ENCODE peak calls at places on chromosomes 13 and 19, in nine cellular contexts. Q, H, X, I, Z, A, V, P and L are unnamed samples.

GRCh38 chr19:401836-402535 is 7.0 kb downstream of the C2CD4C start:
- DNase-seq in Q (no peak), H (peak), X (peak), I (no peak), Z (no peak), A (no peak), V (no peak), P (no peak), L (peak)

GRCh38 chr13:71610876-71611275 is 256.1 kb downstream of the DACH1 start:
- DNase-seq in Q (no peak), H (no peak), X (no peak), I (no peak), Z (no peak), A (no peak), V (no peak), P (no peak), L (no peak)

GRCh38 chr19:18775586-18776287 is 15.4 kb downstream of the COMP start:
- DNase-seq in Q (no peak), H (no peak), X (no peak), I (no peak), Z (no peak), A (no peak), V (no peak), P (peak), L (no peak)

GRCh38 chr19:41298327-41298964 is 11.5 kb upstream of the CCDC97 start:
- DNase-seq in Q (peak), H (peak), X (peak), I (no peak), Z (peak), A (peak), V (no peak), P (peak), L (peak)

GRCh38 chr13:99206226-99206625 is 5.6 kb downstream of the UBAC2 start:
- DNase-seq in Q (no peak), H (no peak), X (no peak), I (no peak), Z (no peak), A (no peak), V (no peak), P (no peak), L (no peak)

GRCh38 chr19:55703790-55704215 is 28.8 kb downstream of the EPN1 start:
- DNase-seq in Q (no peak), H (peak), X (no peak), I (peak), Z (peak), A (peak), V (no peak), P (no peak), L (peak)

GRCh38 chr13:99086869-99087129 is 108.9 kb upstream of the DOCK9 start:
- DNase-seq in Q (no peak), H (peak), X (no peak), I (no peak), Z (peak), A (no peak), V (peak), P (no peak), L (no peak)

GRCh38 chr19:13051581-13052165 is 51.0 kb downstream of the LYL1 start:
- DNase-seq in Q (peak), H (peak), X (peak), I (peak), Z (peak), A (peak), V (peak), P (peak), L (peak)

GRCh38 chr13:79548886-79549285 is 67.9 kb downstream of the NDFIP2 start:
- DNase-seq in Q (no peak), H (no peak), X (no peak), I (peak), Z (no peak), A (no peak), V (no peak), P (peak), L (no peak)

GRCh38 chr13:59906413-59907027 is 257.2 kb downstream of the DIAPH3 start:
- DNase-seq in Q (no peak), H (no peak), X (no peak), I (peak), Z (no peak), A (no peak), V (no peak), P (peak), L (no peak)

GRCh38 chr13:51426982-51427381 is 25.9 kb downstream of the INTS6 start:
- DNase-seq in Q (no peak), H (no peak), X (no peak), I (no peak), Z (no peak), A (no peak), V (no peak), P (no peak), L (no peak)

GRCh38 chr19:30596813-30597399 is 224.7 kb downstream of the ZNF536 start:
- DNase-seq in Q (no peak), H (no peak), X (no peak), I (no peak), Z (no peak), A (no peak), V (no peak), P (no peak), L (no peak)

GRCh38 chr13:52862358-52863206 is 14.1 kb upstream of the PCDH8 start:
- DNase-seq in Q (no peak), H (no peak), X (no peak), I (peak), Z (no peak), A (peak), V (no peak), P (no peak), L (no peak)

GRCh38 chr19:45934551-45935230 is 20.1 kb upstream of the NANOS2 start:
- DNase-seq in Q (no peak), H (no peak), X (no peak), I (no peak), Z (no peak), A (no peak), V (no peak), P (no peak), L (no peak)

GRCh38 chr13:37495046-37495445 is 103.5 kb downstream of the POSTN start:
- DNase-seq in Q (no peak), H (no peak), X (no peak), I (no peak), Z (no peak), A (no peak), V (no peak), P (peak), L (no peak)

GRCh38 chr13:32330438-32330837 is 15.1 kb downstream of the BRCA2 start:
- DNase-seq in Q (no peak), H (no peak), X (no peak), I (no peak), Z (no peak), A (no peak), V (no peak), P (peak), L (no peak)

GRCh38 chr19:23440791-23441190 is 45.5 kb upstream of the ZNF91 start:
- DNase-seq in Q (no peak), H (no peak), X (no peak), I (peak), Z (no peak), A (no peak), V (no peak), P (no peak), L (no peak)

DNA sequence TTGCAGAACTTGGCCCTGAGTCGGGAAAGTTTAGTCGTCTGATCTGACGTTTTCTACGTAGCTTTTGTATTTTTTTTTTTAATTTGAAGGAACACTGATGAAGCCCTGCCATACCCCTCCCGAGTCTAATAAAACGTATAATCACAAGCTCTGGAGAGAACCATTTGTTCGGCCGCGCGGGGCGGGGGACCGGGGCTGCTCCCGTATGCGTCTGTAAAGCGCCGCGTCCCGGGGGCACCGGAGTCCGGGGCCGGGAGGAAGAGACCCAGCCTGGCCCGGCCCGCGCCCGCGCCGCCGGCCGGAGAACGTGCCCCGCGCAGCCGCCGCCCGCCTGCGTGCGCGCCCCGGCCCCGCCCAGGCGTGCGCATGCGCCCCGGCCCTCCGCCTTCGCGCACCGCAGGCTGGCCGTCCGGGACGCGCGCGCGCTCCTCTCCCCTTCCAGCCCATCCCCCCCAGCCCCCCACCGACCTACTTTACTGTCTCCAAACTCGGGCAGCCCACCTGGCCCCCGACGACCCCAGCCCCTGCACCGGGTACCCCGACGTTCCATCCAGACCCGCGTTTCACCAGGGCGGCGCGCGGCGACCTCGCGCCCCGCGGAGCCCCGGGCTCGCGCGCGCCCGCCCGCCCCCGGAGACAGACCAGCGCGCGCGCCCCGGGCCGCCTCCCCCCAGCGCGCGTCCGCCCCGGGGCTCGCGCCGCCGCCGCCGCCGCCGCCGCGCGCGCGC is 780 bp upstream of the USF2 start:
- DNase-seq in Q (peak), H (peak), X (peak), I (peak), Z (peak), A (peak), V (peak), P (peak), L (peak)
- TF ChIP-seq POLR2A in Q (peak), H (no peak), X (no peak), I (peak), Z (peak), A (no peak), V (peak), P (peak), L (peak)

DNA sequence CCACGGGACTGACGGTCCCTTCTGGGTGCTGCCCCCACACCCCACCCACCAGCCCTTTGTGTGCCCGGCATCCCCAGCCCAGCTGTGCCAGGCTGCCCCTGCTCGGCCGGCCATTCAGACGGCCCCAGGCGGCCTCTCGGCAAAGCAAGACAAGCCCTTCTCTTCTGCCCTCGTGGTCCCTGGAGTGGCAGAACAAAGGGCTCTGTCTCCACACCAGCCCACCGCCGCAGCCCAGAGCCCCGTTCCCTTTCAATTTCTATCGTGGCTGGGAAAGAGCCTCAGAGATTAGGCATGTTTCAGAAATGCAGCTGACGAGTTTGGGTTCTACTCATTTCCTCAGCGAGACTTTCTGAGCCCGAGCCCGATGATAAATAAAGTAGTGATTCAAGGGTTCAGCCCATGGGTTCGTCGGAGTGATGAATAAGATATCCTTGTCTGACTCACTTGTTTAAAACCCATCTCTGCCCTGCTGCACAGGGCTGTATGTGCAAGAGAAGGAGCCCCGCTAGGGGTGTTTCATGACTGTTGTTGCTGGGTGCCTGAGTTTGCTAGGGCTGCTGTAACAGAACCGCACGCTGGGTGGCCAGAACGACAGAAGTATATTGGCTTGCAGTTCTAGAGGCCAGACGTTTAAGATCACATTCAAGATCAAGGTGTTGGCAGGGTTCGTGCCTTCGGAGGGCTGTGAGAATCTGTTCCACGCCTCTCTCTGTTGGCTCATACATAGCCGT is 4.3 kb downstream of the MYO9B start:
- DNase-seq in Q (peak), H (peak), X (peak), I (peak), Z (peak), A (peak), V (peak), P (peak), L (peak)
- TF ChIP-seq CTCF in Q (peak), H (no peak), X (peak), I (peak), Z (peak), A (peak), V (peak), P (peak), L (peak)

GRCh38 chr19:47353307-47353712 is 4.2 kb downstream of the DHX34 start:
- DNase-seq in Q (peak), H (no peak), X (no peak), I (no peak), Z (no peak), A (peak), V (no peak), P (no peak), L (no peak)

GRCh38 chr19:47352095-47352494 is 3.0 kb downstream of the DHX34 start:
- DNase-seq in Q (no peak), H (no peak), X (no peak), I (peak), Z (no peak), A (no peak), V (no peak), P (no peak), L (no peak)

GRCh38 chr19:47348819-47349795 is at the start of gene DHX34:
- DNase-seq in Q (peak), H (peak), X (peak), I (peak), Z (peak), A (peak), V (peak), P (peak), L (peak)

GRCh38 chr19:47351545-47351944 is 2.4 kb downstream of the DHX34 start:
- DNase-seq in Q (no peak), H (no peak), X (no peak), I (peak), Z (no peak), A (no peak), V (no peak), P (peak), L (no peak)

GRCh38 chr19:47350599-47350998 is 1.5 kb downstream of the DHX34 start:
- DNase-seq in Q (no peak), H (no peak), X (no peak), I (no peak), Z (no peak), A (no peak), V (no peak), P (no peak), L (no peak)
- H3K4me3 ChIP-seq in Q (no peak), H (no peak), X (no peak), I (peak), Z (no peak), A (no peak), V (no peak), P (no peak), L (no peak)

GRCh38 chr13:45267215-45267614 is 66.4 kb upstream of the KCTD4 start:
- DNase-seq in Q (no peak), H (no peak), X (no peak), I (no peak), Z (no peak), A (no peak), V (no peak), P (no peak), L (no peak)

DNA sequence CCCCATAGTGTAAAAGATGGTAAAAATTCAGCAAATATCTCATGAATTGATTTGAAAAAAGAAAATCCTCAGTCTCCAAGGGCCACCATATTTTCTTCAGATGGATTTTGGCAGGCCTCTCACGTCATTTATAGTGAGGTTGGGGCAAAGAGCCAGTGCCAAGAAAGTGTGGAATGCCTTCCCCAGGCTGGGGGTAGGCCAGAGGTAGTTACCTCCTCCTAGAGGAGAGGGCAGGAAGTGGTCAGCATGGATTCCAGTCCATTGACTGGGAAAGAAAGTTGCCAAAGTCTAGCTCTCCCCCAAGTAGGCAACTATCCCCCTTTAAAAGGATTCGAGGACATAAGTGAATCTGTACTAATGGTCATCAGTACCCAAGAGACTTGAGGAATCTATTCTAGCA is 68.4 kb upstream of the KCTD4 start:
- DNase-seq in Q (no peak), H (no peak), X (no peak), I (no peak), Z (no peak), A (no peak), V (no peak), P (peak), L (no peak)
- TF ChIP-seq POLR2A in Q (no peak), H (no peak), X (no peak), I (no peak), Z (no peak), A (no peak), V (no peak), P (no peak), L (no peak)

GRCh38 chr19:35195822-35196221 is 32.7 kb downstream of the FAM187B start:
- DNase-seq in Q (no peak), H (no peak), X (no peak), I (no peak), Z (no peak), A (no peak), V (no peak), P (no peak), L (no peak)

GRCh38 chr19:35199481-35199880 is 29.1 kb downstream of the FAM187B start:
- DNase-seq in Q (no peak), H (no peak), X (no peak), I (no peak), Z (no peak), A (no peak), V (no peak), P (no peak), L (no peak)

DNA sequence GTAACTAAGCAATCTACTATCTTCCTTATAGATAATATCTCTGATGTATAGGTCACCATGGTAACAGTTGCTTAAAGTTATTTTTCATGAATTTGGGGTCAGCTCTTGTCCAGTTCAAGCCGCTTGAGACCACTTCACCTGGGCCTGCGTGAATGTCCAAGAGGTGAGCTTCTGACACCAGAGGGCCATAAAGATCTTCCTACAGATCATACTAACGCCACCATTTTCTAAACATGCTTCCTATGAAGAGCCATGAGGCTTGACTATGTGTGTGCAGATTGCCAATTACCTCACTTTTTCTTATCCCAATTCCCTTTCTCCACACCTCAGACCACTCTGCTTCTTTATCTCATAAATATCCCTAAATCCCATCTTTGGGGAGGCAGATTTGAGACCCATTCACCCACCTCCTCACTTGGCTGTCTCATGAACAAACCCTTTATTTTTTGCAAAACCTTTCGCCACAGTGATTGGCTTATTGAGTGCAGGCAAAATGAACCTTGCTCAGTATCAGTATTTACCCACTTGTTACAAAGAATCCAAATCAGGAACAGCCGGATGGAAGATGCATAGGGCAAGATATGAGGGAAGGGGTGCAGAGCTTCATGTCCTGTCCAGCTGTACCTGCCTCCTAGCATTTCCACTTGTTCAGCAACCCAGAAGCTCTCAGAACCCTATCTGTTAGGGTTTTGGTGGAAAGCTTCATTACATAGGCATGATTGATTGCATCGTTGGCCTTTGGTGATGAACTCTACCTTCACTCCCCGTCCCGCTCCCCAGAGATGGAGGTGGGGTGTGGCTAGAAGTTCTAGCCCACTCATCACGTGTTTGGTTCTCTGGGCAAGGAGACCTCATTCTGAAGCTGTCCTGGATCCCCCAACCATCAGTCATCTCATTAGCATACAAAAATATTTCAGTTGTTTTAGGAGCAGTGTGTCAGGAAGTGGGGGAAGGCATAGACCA is 34.2 kb downstream of the FAM187B start:
- DNase-seq in Q (no peak), H (no peak), X (no peak), I (no peak), Z (no peak), A (no peak), V (no peak), P (no peak), L (no peak)
- TF ChIP-seq CTCF in Q (no peak), H (no peak), X (no peak), I (no peak), Z (no peak), A (no peak), V (no peak), P (no peak), L (no peak)